ENCODE peak calls at places on chromosomes 7 and 10, in eight cellular contexts. One of them, this sample, is unnamed.

GRCh38 chr7:13904689-13905088 is 84.8 kb downstream of the ETV1 start:
- DNase-seq in heart left ventricle: no peak
- DNase-seq in CD8-positive, alpha-beta T cell: no peak
- DNase-seq in psoas muscle: no peak
- DNase-seq in mammary epithelial cell: no peak
- DNase-seq in tibial artery: no peak
- DNase-seq in PC-9: no peak
- DNase-seq in Peyer's patch: no peak
- DNase-seq in this sample: no peak

GRCh38 chr10:60192986-60193385 is 196.7 kb downstream of the ANK3 start:
- DNase-seq in tibial artery: no peak
- DNase-seq in mammary epithelial cell: no peak
- DNase-seq in Peyer's patch: no peak
- DNase-seq in heart left ventricle: no peak
- DNase-seq in PC-9: no peak
- DNase-seq in psoas muscle: no peak
- DNase-seq in CD8-positive, alpha-beta T cell: no peak
- DNase-seq in this sample: no peak

GRCh38 chr7:101218236-101219130 is 518 bp downstream of the ZNHIT1 start:
- DNase-seq in Peyer's patch: no peak
- DNase-seq in PC-9: no peak
- DNase-seq in psoas muscle: no peak
- DNase-seq in mammary epithelial cell: no peak
- DNase-seq in tibial artery: no peak
- DNase-seq in heart left ventricle: no peak
- DNase-seq in CD8-positive, alpha-beta T cell: no peak
- DNase-seq in this sample: no peak

GRCh38 chr10:3067859-3068179 is 471 bp downstream of the PFKP start:
- DNase-seq in PC-9: no peak
- DNase-seq in Peyer's patch: no peak
- DNase-seq in CD8-positive, alpha-beta T cell: peak
- DNase-seq in mammary epithelial cell: no peak
- DNase-seq in psoas muscle: no peak
- DNase-seq in tibial artery: no peak
- DNase-seq in heart left ventricle: no peak
- DNase-seq in this sample: no peak

GRCh38 chr10:62046522-62047239 is 145.2 kb downstream of the ARID5B start:
- DNase-seq in psoas muscle: no peak
- DNase-seq in heart left ventricle: no peak
- DNase-seq in Peyer's patch: no peak
- DNase-seq in PC-9: no peak
- DNase-seq in CD8-positive, alpha-beta T cell: no peak
- DNase-seq in mammary epithelial cell: peak
- DNase-seq in tibial artery: no peak
- DNase-seq in this sample: peak

GRCh38 chr7:156156734-156157408 is 344.6 kb upstream of the SHH start:
- DNase-seq in PC-9: peak
- DNase-seq in psoas muscle: no peak
- DNase-seq in CD8-positive, alpha-beta T cell: no peak
- DNase-seq in tibial artery: no peak
- DNase-seq in mammary epithelial cell: no peak
- DNase-seq in Peyer's patch: no peak
- DNase-seq in heart left ventricle: no peak
- DNase-seq in this sample: peak

GRCh38 chr7:87505557-87506242 is 30.2 kb upstream of the ABCB4 start:
- DNase-seq in CD8-positive, alpha-beta T cell: no peak
- DNase-seq in PC-9: no peak
- DNase-seq in mammary epithelial cell: no peak
- DNase-seq in Peyer's patch: no peak
- DNase-seq in tibial artery: no peak
- DNase-seq in heart left ventricle: no peak
- DNase-seq in psoas muscle: no peak
- DNase-seq in this sample: no peak

GRCh38 chr10:95388539-95388938 is 97.7 kb upstream of the PDLIM1 start:
- DNase-seq in heart left ventricle: no peak
- DNase-seq in PC-9: no peak
- DNase-seq in mammary epithelial cell: no peak
- DNase-seq in psoas muscle: no peak
- DNase-seq in Peyer's patch: no peak
- DNase-seq in CD8-positive, alpha-beta T cell: no peak
- DNase-seq in tibial artery: peak
- DNase-seq in this sample: no peak

GRCh38 chr7:101940830-101941229 is 123.4 kb downstream of the CUX1 start:
- DNase-seq in psoas muscle: no peak
- DNase-seq in heart left ventricle: no peak
- DNase-seq in CD8-positive, alpha-beta T cell: no peak
- DNase-seq in PC-9: peak
- DNase-seq in Peyer's patch: no peak
- DNase-seq in mammary epithelial cell: no peak
- DNase-seq in tibial artery: no peak
- DNase-seq in this sample: no peak

GRCh38 chr7:136883046-136883445 is 14.6 kb downstream of the CHRM2 start:
- DNase-seq in psoas muscle: no peak
- DNase-seq in CD8-positive, alpha-beta T cell: no peak
- DNase-seq in Peyer's patch: no peak
- DNase-seq in tibial artery: no peak
- DNase-seq in heart left ventricle: no peak
- DNase-seq in mammary epithelial cell: no peak
- DNase-seq in PC-9: no peak
- DNase-seq in this sample: no peak

GRCh38 chr10:60446070-60446833 is 56.6 kb upstream of the ANK3 start:
- DNase-seq in heart left ventricle: no peak
- DNase-seq in PC-9: no peak
- DNase-seq in CD8-positive, alpha-beta T cell: no peak
- DNase-seq in psoas muscle: no peak
- DNase-seq in Peyer's patch: no peak
- DNase-seq in mammary epithelial cell: no peak
- DNase-seq in tibial artery: no peak
- DNase-seq in this sample: no peak

GRCh38 chr7:98281757-98282652 is 519 bp downstream of the BRI3 start:
- DNase-seq in mammary epithelial cell: no peak
- DNase-seq in heart left ventricle: peak
- DNase-seq in psoas muscle: peak
- DNase-seq in Peyer's patch: no peak
- DNase-seq in CD8-positive, alpha-beta T cell: no peak
- DNase-seq in tibial artery: peak
- DNase-seq in PC-9: no peak
- DNase-seq in this sample: no peak

GRCh38 chr7:13327669-13328068 is 640.2 kb downstream of the ARL4A start:
- DNase-seq in PC-9: no peak
- DNase-seq in mammary epithelial cell: no peak
- DNase-seq in Peyer's patch: no peak
- DNase-seq in CD8-positive, alpha-beta T cell: no peak
- DNase-seq in tibial artery: no peak
- DNase-seq in psoas muscle: no peak
- DNase-seq in heart left ventricle: no peak
- DNase-seq in this sample: no peak

GRCh38 chr7:158113321-158114025 is 474.1 kb downstream of the PTPRN2 start:
- DNase-seq in psoas muscle: no peak
- DNase-seq in PC-9: no peak
- DNase-seq in CD8-positive, alpha-beta T cell: no peak
- DNase-seq in mammary epithelial cell: no peak
- DNase-seq in Peyer's patch: no peak
- DNase-seq in tibial artery: no peak
- DNase-seq in heart left ventricle: no peak
- DNase-seq in this sample: no peak

GRCh38 chr10:88428442-88428841 is 154.7 kb downstream of the RNLS start:
- DNase-seq in heart left ventricle: no peak
- DNase-seq in Peyer's patch: no peak
- DNase-seq in mammary epithelial cell: peak
- DNase-seq in PC-9: peak
- DNase-seq in CD8-positive, alpha-beta T cell: no peak
- DNase-seq in psoas muscle: no peak
- DNase-seq in tibial artery: no peak
- DNase-seq in this sample: peak

GRCh38 chr7:22399546-22399945 is 42.6 kb upstream of the RAPGEF5 start:
- DNase-seq in heart left ventricle: no peak
- DNase-seq in mammary epithelial cell: no peak
- DNase-seq in CD8-positive, alpha-beta T cell: no peak
- DNase-seq in tibial artery: no peak
- DNase-seq in psoas muscle: no peak
- DNase-seq in PC-9: no peak
- DNase-seq in Peyer's patch: no peak
- DNase-seq in this sample: no peak

DNA sequence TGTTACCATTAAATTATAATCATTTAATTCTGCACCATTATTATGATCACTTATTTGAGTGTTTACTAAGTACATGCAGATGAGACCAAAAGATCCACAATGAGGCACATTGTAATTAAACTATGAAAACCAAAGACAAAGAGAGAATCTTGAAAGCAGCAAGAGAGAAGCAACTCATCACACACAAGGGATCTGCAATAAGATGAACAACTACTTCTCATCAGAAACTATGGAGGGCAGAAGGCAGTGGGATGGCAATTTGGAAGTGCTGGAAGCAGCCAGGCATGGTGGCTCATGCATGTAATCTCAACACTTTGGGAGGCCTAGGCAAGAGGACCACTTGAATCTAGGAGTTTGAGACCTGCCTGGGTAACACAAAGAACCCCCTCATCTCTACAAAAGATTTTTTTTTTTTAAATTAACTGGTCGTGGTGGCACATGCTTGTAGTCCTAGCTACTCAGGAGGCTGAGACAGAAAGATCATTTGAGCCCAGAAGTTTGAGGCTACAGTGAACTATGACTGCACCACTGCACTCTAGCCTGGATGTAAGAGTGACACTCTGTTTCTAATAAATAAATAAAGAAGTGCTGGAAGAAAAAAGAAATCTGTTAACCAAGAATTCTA is 47.7 kb downstream of the CDK6 start:
- DNase-seq in heart left ventricle: no peak
- DNase-seq in mammary epithelial cell: no peak
- DNase-seq in CD8-positive, alpha-beta T cell: no peak
- DNase-seq in Peyer's patch: no peak
- DNase-seq in tibial artery: no peak
- DNase-seq in PC-9: no peak
- DNase-seq in psoas muscle: no peak
- DNase-seq in this sample: no peak
- TF ChIP-seq CTCF in heart left ventricle: no peak
- TF ChIP-seq CTCF in mammary epithelial cell: no peak
- TF ChIP-seq CTCF in CD8-positive, alpha-beta T cell: no peak
- TF ChIP-seq CTCF in Peyer's patch: no peak
- TF ChIP-seq CTCF in tibial artery: no peak
- TF ChIP-seq CTCF in PC-9: no peak
- TF ChIP-seq CTCF in psoas muscle: no peak
- TF ChIP-seq CTCF in this sample: no peak

GRCh38 chr10:131246775-131247174 is 64.7 kb downstream of the TCERG1L start:
- DNase-seq in psoas muscle: no peak
- DNase-seq in mammary epithelial cell: no peak
- DNase-seq in heart left ventricle: no peak
- DNase-seq in PC-9: no peak
- DNase-seq in CD8-positive, alpha-beta T cell: no peak
- DNase-seq in Peyer's patch: no peak
- DNase-seq in tibial artery: no peak
- DNase-seq in this sample: no peak

GRCh38 chr10:131247873-131248272 is 63.6 kb downstream of the TCERG1L start:
- DNase-seq in mammary epithelial cell: no peak
- DNase-seq in PC-9: no peak
- DNase-seq in Peyer's patch: no peak
- DNase-seq in tibial artery: no peak
- DNase-seq in heart left ventricle: no peak
- DNase-seq in psoas muscle: no peak
- DNase-seq in CD8-positive, alpha-beta T cell: no peak
- DNase-seq in this sample: no peak

GRCh38 chr10:131249957-131250347 is 61.6 kb downstream of the TCERG1L start:
- DNase-seq in PC-9: no peak
- DNase-seq in heart left ventricle: no peak
- DNase-seq in mammary epithelial cell: no peak
- DNase-seq in psoas muscle: no peak
- DNase-seq in tibial artery: no peak
- DNase-seq in Peyer's patch: no peak
- DNase-seq in CD8-positive, alpha-beta T cell: no peak
- DNase-seq in this sample: no peak

GRCh38 chr10:131249238-131249956 is 62.1 kb downstream of the TCERG1L start:
- DNase-seq in CD8-positive, alpha-beta T cell: no peak
- DNase-seq in heart left ventricle: no peak
- DNase-seq in Peyer's patch: no peak
- DNase-seq in tibial artery: no peak
- DNase-seq in mammary epithelial cell: no peak
- DNase-seq in PC-9: no peak
- DNase-seq in psoas muscle: no peak
- DNase-seq in this sample: no peak

DNA sequence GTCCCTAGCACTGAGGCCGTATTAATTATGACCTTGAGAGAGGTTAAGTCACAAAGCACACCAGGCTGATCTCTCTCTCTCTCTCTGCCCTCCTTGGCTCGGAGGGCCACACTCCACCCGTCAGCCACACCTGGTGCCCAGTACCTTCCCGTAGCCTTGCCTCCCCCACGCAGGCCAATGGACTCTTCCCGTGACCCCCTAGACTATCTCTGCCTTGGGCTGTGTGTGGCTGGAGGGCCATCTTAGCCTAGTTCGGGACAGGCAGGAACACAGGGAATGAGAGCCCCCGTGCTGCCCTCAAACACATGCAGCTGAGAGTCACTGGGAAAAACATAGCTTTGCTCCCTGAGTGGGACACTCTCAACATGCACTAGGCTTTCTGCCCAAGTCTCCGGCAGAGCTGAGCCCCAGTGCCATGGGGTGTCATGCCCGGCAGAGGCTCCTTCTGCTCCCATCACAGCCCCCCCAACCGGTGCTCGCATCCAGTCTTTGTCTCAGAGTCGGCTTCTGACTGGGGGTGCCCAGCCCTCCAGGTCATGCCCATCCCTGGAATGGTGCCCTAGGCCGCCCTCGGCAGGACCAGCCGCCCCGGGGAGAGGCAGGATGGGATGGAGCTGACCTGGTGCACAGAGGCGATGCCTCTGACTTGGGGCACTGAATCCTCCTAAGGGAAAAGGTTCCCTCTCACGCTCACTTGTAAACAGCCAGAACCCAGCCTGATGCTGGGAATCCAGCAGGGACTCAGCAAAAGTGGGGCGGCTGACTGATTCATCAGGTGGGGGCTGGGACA is 63.0 kb downstream of the TCERG1L start:
- DNase-seq in PC-9: no peak
- DNase-seq in CD8-positive, alpha-beta T cell: no peak
- DNase-seq in mammary epithelial cell: no peak
- DNase-seq in heart left ventricle: no peak
- DNase-seq in tibial artery: no peak
- DNase-seq in Peyer's patch: no peak
- DNase-seq in psoas muscle: no peak
- DNase-seq in this sample: no peak
- H3K27ac ChIP-seq in PC-9: no peak
- H3K27ac ChIP-seq in CD8-positive, alpha-beta T cell: no peak
- H3K27ac ChIP-seq in mammary epithelial cell: no peak
- H3K27ac ChIP-seq in heart left ventricle: no peak
- H3K27ac ChIP-seq in tibial artery: no peak
- H3K27ac ChIP-seq in Peyer's patch: no peak
- H3K27ac ChIP-seq in psoas muscle: no peak
- H3K27ac ChIP-seq in this sample: no peak

GRCh38 chr10:37992083-37992482 is 15.6 kb upstream of the ZNF25 start:
- DNase-seq in tibial artery: no peak
- DNase-seq in mammary epithelial cell: no peak
- DNase-seq in PC-9: no peak
- DNase-seq in Peyer's patch: no peak
- DNase-seq in heart left ventricle: no peak
- DNase-seq in CD8-positive, alpha-beta T cell: no peak
- DNase-seq in psoas muscle: no peak
- DNase-seq in this sample: no peak
- TF ChIP-seq CTCF in tibial artery: no peak
- TF ChIP-seq CTCF in mammary epithelial cell: no peak
- TF ChIP-seq CTCF in PC-9: no peak
- TF ChIP-seq CTCF in Peyer's patch: no peak
- TF ChIP-seq CTCF in heart left ventricle: no peak
- TF ChIP-seq CTCF in CD8-positive, alpha-beta T cell: no peak
- TF ChIP-seq CTCF in psoas muscle: no peak
- TF ChIP-seq CTCF in this sample: no peak

GRCh38 chr7:1124816-1125602 is 35.0 kb downstream of the ZFAND2A start:
- DNase-seq in CD8-positive, alpha-beta T cell: no peak
- DNase-seq in tibial artery: no peak
- DNase-seq in psoas muscle: no peak
- DNase-seq in PC-9: no peak
- DNase-seq in Peyer's patch: no peak
- DNase-seq in mammary epithelial cell: no peak
- DNase-seq in heart left ventricle: no peak
- DNase-seq in this sample: peak
- H3K27ac ChIP-seq in CD8-positive, alpha-beta T cell: no peak
- H3K27ac ChIP-seq in tibial artery: peak
- H3K27ac ChIP-seq in psoas muscle: peak
- H3K27ac ChIP-seq in PC-9: no peak
- H3K27ac ChIP-seq in Peyer's patch: no peak
- H3K27ac ChIP-seq in mammary epithelial cell: no peak
- H3K27ac ChIP-seq in heart left ventricle: peak
- H3K27ac ChIP-seq in this sample: peak